ENCODE peak calls at places on chromosomes 16 and 17, in ten cellular contexts. J is testis, H is adrenal gland, R is body of pancreas, I is tibial nerve, U is A549, N is esophagus muscularis mucosa, T is breast epithelium, K is heart left ventricle, L is esophagus squamous epithelium. Q is an unnamed sample.

GRCh38 chr17:12457493-12457892 is 208.2 kb upstream of the MYOCD start:
- DNase-seq in J (no peak), H (no peak), R (no peak), I (no peak), U (no peak), N (no peak), T (no peak), K (no peak), L (no peak), Q (no peak)

GRCh38 chr16:4159726-4160125 is 43.5 kb upstream of the ADCY9 start:
- DNase-seq in J (no peak), H (no peak), R (no peak), I (no peak), U (no peak), N (no peak), T (no peak), K (no peak), L (no peak), Q (no peak)

GRCh38 chr17:55527520-55528118 is 16.4 kb upstream of the SMIM36 start:
- DNase-seq in J (peak), H (no peak), R (peak), I (peak), U (peak), N (no peak), T (no peak), K (no peak), L (no peak), Q (peak)

GRCh38 chr17:62965149-62965648 is 836 bp upstream of the TANC2 start:
- DNase-seq in J (no peak), H (no peak), R (no peak), I (no peak), U (no peak), N (no peak), T (no peak), K (no peak), L (no peak), Q (no peak)

GRCh38 chr16:10557750-10558149 is 22.6 kb downstream of the EMP2 start:
- DNase-seq in J (no peak), H (no peak), R (no peak), I (no peak), U (no peak), N (no peak), T (no peak), K (no peak), L (no peak), Q (no peak)

GRCh38 chr16:60792437-60792836 is 1243.8 kb downstream of the CDH8 start:
- DNase-seq in J (no peak), H (no peak), R (no peak), I (no peak), U (no peak), N (no peak), T (no peak), K (no peak), L (no peak), Q (no peak)

GRCh38 chr17:2689411-2690164 is 22.0 kb downstream of the CLUH start:
- DNase-seq in J (peak), H (peak), R (peak), I (no peak), U (no peak), N (peak), T (peak), K (peak), L (no peak), Q (no peak)

GRCh38 chr17:64331366-64331765 is 59.3 kb downstream of the PECAM1 start:
- DNase-seq in J (no peak), H (no peak), R (no peak), I (no peak), U (no peak), N (no peak), T (no peak), K (peak), L (no peak), Q (no peak)

GRCh38 chr16:10965440-10966039 is 21.2 kb downstream of the CLEC16A start:
- DNase-seq in J (no peak), H (no peak), R (no peak), I (no peak), U (no peak), N (no peak), T (no peak), K (no peak), L (no peak), Q (no peak)

GRCh38 chr17:42017866-42018200 is 594 bp upstream of the DNAJC7 start:
- DNase-seq in J (peak), H (no peak), R (no peak), I (no peak), U (no peak), N (no peak), T (no peak), K (no peak), L (no peak), Q (no peak)

GRCh38 chr17:45236002-45236606 is 14.4 kb downstream of the FMNL1 start:
- DNase-seq in J (no peak), H (no peak), R (no peak), I (no peak), U (no peak), N (no peak), T (no peak), K (no peak), L (no peak), Q (no peak)
- TF ChIP-seq CTCF in J (peak), H (no peak), R (no peak), I (no peak), U (peak), N (peak), T (no peak), K (no peak), L (no peak), Q (no peak)

GRCh38 chr16:35344012-35344762 is 1884.8 kb downstream of the TP53TG3F start:
- DNase-seq in J (peak), H (no peak), R (no peak), I (no peak), U (no peak), N (no peak), T (no peak), K (no peak), L (no peak), Q (no peak)

GRCh38 chr16:35342012-35342411 is 1882.6 kb downstream of the TP53TG3F start:
- DNase-seq in J (no peak), H (no peak), R (no peak), I (no peak), U (no peak), N (no peak), T (no peak), K (no peak), L (no peak), Q (no peak)

DNA sequence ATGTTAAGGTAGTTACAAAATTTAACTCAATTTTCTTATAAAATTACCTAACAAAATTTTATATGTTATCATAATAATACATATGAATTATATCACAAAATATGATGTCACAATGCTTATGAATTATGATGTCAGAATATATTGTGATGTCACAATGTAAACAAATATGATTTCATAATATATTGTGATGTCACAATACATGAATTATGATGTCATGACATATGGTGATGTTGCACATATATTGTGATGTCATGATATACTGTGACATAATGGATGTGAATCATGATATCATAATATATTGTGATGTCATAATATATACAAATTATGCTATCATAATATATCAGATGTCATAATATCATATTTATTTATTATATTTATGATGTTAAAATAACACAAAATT is 1879.9 kb downstream of the TP53TG3F start:
- DNase-seq in J (no peak), H (no peak), R (no peak), I (no peak), U (no peak), N (no peak), T (no peak), K (no peak), L (no peak), Q (no peak)
- H3K4me3 ChIP-seq in J (no peak), H (no peak), R (no peak), I (no peak), U (no peak), N (no peak), T (no peak), K (no peak), L (no peak), Q (no peak)

GRCh38 chr17:40480501-40481003 is 20.9 kb downstream of the TNS4 start:
- DNase-seq in J (no peak), H (no peak), R (no peak), I (no peak), U (peak), N (no peak), T (no peak), K (no peak), L (no peak), Q (no peak)
- TF ChIP-seq POLR2A in J (no peak), H (no peak), R (no peak), I (no peak), U (no peak), N (no peak), T (no peak), K (no peak), L (no peak), Q (no peak)

GRCh38 chr17:35943537-35943936 is at the start of gene LYZL6:
- DNase-seq in J (no peak), H (no peak), R (no peak), I (no peak), U (no peak), N (no peak), T (no peak), K (no peak), L (no peak), Q (no peak)

GRCh38 chr17:35947156-35947585 is 3.7 kb upstream of the LYZL6 start:
- DNase-seq in J (peak), H (peak), R (peak), I (peak), U (peak), N (no peak), T (no peak), K (no peak), L (peak), Q (no peak)

GRCh38 chr17:35942588-35943186 is 826 bp downstream of the LYZL6 start:
- DNase-seq in J (no peak), H (no peak), R (peak), I (no peak), U (no peak), N (no peak), T (no peak), K (no peak), L (no peak), Q (no peak)

GRCh38 chr17:35948092-35948491 is 4.6 kb upstream of the LYZL6 start:
- DNase-seq in J (no peak), H (no peak), R (no peak), I (no peak), U (no peak), N (no peak), T (no peak), K (no peak), L (no peak), Q (no peak)

DNA sequence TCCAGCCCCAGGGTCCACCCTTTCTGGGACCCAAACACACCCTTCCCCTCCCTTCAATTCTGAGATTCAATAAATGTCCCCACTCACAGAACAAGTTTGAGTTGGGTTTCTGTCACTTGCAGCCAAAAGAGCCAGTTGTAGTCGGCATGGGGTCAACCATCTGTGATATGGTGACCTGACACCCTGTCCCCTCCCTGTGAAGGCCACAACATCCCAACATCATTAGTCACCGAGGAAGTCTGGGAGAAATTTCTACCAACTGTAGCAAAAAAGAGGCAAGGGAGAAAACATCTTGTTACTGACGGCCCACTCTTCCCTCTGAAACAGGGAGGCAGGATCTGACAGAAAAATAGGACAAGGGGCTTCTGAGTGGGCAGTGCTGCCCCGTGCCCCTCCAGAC is 638 bp upstream of the LYZL6 start:
- DNase-seq in J (no peak), H (no peak), R (no peak), I (no peak), U (no peak), N (no peak), T (no peak), K (no peak), L (no peak), Q (no peak)
- TF ChIP-seq CTCF in J (no peak), H (no peak), R (no peak), I (no peak), U (no peak), N (no peak), T (no peak), K (no peak), L (no peak), Q (no peak)

DNA sequence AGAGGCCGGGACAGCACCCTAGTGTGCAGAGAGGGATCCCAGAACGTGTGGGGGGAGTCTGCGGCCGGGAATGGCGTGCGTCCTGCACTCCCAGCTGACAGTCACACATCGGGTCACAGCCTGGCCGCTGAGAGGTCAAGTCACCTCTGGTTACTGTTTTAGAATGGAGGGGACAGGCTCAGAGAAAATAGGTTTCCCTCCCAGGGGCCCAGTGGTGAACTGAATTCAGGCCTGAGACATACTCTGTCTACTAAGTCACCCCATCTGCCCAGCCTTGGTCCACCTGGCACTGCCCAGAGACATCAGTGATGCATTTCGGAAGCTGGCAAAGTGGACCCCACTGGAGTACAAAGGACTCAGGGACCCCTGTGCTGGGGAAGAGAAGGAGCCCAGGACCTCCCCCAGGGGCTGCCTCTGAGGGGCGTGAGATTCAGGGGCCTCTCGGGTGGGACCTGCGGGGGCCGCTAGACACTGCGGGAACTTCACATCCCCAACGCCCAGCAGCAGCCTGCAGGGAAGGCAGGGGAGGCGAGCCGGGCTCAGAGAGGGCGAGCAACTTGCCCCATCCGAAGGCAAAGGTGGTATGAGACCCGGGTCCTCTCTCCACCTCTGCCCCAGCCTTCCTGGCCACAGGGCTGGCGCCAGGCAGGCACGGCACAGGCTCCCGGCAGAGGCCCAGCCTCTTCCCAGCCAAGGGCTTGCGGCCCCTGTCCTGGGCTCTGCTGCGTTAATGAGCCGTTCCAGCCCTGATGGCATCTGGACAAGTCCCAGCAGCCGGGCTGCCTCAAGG is 870 bp upstream of the HS3ST6 start:
- DNase-seq in J (no peak), H (no peak), R (no peak), I (no peak), U (no peak), N (no peak), T (no peak), K (no peak), L (no peak), Q (no peak)
- H3K4me3 ChIP-seq in J (no peak), H (no peak), R (no peak), I (peak), U (peak), N (no peak), T (peak), K (no peak), L (peak), Q (no peak)

Q was measured in lower leg skin.